ENCODE peak calls at places on chromosomes 1 and 21, in nine cellular contexts. O is cardiac muscle cell; D is NCI-H345; Z is BJ; E is mesenchymal stem cell; R is Ammon's horn; I is stimulated activated CD4-positive, alpha-beta T cell treated with anti-CD3 and anti-CD28 coated beads, Interleukin-15, amount 100 ng/mL, for 48 hours; C is M059J; K is lower leg skin. J is an unnamed sample.

GRCh38 chr1:4351453-4351852 is 303.0 kb upstream of the AJAP1 start:
- DNase-seq in O (no peak), D (no peak), Z (no peak), E (no peak), R (no peak), I (no peak), C (no peak), K (peak), J (no peak)

GRCh38 chr1:33007190-33008050 is 29.3 kb downstream of the AK2 start:
- DNase-seq in O (peak), D (peak), Z (peak), E (peak), R (peak), I (no peak), C (peak), K (no peak), J (peak)

GRCh38 chr21:41610042-41610839 is 102.3 kb upstream of the TMPRSS2 start:
- DNase-seq in O (peak), D (peak), Z (no peak), E (peak), R (peak), I (no peak), C (peak), K (peak), J (no peak)

GRCh38 chr1:89407355-89407754 is 43.5 kb downstream of the GBP6 start:
- DNase-seq in O (peak), D (no peak), Z (peak), E (peak), R (no peak), I (no peak), C (peak), K (no peak), J (no peak)

GRCh38 chr1:228373681-228374571 is 32.7 kb downstream of the TRIM11 start:
- DNase-seq in O (no peak), D (no peak), Z (no peak), E (no peak), R (no peak), I (no peak), C (no peak), K (peak), J (no peak)

GRCh38 chr1:86537928-86538695 is 8.8 kb upstream of the CLCA4 start:
- DNase-seq in O (peak), D (no peak), Z (no peak), E (peak), R (no peak), I (no peak), C (peak), K (no peak), J (no peak)

GRCh38 chr1:87898401-87898800 is 569.7 kb downstream of the LMO4 start:
- DNase-seq in O (no peak), D (no peak), Z (peak), E (peak), R (no peak), I (no peak), C (no peak), K (no peak), J (no peak)

GRCh38 chr1:191520345-191520744 is 637.9 kb upstream of the RGS18 start:
- DNase-seq in O (no peak), D (no peak), Z (no peak), E (no peak), R (no peak), I (no peak), C (no peak), K (no peak), J (no peak)

GRCh38 chr1:39152923-39153322 is 51.6 kb upstream of the MACF1 start:
- DNase-seq in O (no peak), D (no peak), Z (no peak), E (no peak), R (no peak), I (no peak), C (no peak), K (no peak), J (no peak)

GRCh38 chr1:171641076-171641864 is 11.2 kb downstream of the MYOC start:
- DNase-seq in O (no peak), D (no peak), Z (no peak), E (no peak), R (no peak), I (no peak), C (no peak), K (no peak), J (no peak)

GRCh38 chr1:241895013-241895412 is 47.0 kb downstream of the EXO1 start:
- DNase-seq in O (no peak), D (no peak), Z (no peak), E (no peak), R (no peak), I (no peak), C (peak), K (no peak), J (no peak)

GRCh38 chr1:47846981-47847380 is 150.2 kb downstream of the TRABD2B start:
- DNase-seq in O (no peak), D (no peak), Z (no peak), E (no peak), R (no peak), I (no peak), C (no peak), K (peak), J (no peak)

GRCh38 chr1:156115514-156116374 is 1.2 kb downstream of the LMNA start:
- DNase-seq in O (peak), D (peak), Z (no peak), E (peak), R (peak), I (no peak), C (peak), K (peak), J (no peak)

GRCh38 chr1:215983680-215984079 is 416.6 kb downstream of the KCTD3 start:
- DNase-seq in O (no peak), D (no peak), Z (no peak), E (no peak), R (no peak), I (no peak), C (no peak), K (no peak), J (no peak)

J was measured in D341Med.